ENCODE peak calls at places on chromosomes 7 and 10, in five cellular contexts. T is NCI-H1092 treated with DMSO at 0.1 percent for 48 hours, F is NCI-H748 treated with DMSO at 0.1 percent for 48 hours, O is tibial artery, U is activated gamma-delta T cell. S is an unnamed sample.

GRCh38 chr10:9253121-9253520 is 1198.6 kb downstream of the GATA3 start:
- DNase-seq in T (no peak), F (no peak), O (no peak), U (no peak), S (no peak)

GRCh38 chr10:44310762-44311562 is 73.9 kb downstream of the CXCL12 start:
- DNase-seq in T (no peak), F (no peak), O (peak; percentile 92), U (peak; percentile 53), S (peak; percentile 96)

GRCh38 chr7:22618528-22618927 is 108.5 kb upstream of the IL6 start:
- DNase-seq in T (no peak), F (no peak), O (no peak), U (no peak), S (no peak)

GRCh38 chr10:35640951-35641429 is 1.1 kb downstream of the FZD8 start:
- DNase-seq in T (peak; percentile 54), F (peak; percentile 24), O (peak; percentile 83), U (peak; percentile 17), S (peak; percentile 90)

GRCh38 chr10:96565774-96566173 is 21.0 kb downstream of the TM9SF3 start:
- DNase-seq in T (no peak), F (no peak), O (no peak), U (no peak), S (no peak)

GRCh38 chr7:134873253-134873652 is 93.8 kb downstream of the CALD1 start:
- DNase-seq in T (no peak), F (no peak), O (no peak), U (no peak), S (no peak)

GRCh38 chr10:77932016-77932715 is 5.6 kb upstream of the DLG5 start:
- DNase-seq in T (no peak), F (no peak), O (no peak), U (no peak), S (no peak)

GRCh38 chr10:79349766-79350406 is 2.6 kb downstream of the PPIF start:
- DNase-seq in T (no peak), F (no peak), O (no peak), U (no peak), S (peak; percentile 82)

GRCh38 chr10:130929422-130930325 is 381.8 kb downstream of the TCERG1L start:
- DNase-seq in T (no peak), F (peak; percentile 7), O (no peak), U (no peak), S (no peak)

GRCh38 chr7:101618916-101619315 is 10.2 kb downstream of the MYL10 start:
- DNase-seq in T (no peak), F (no peak), O (no peak), U (no peak), S (no peak)

GRCh38 chr10:92714152-92714836 is 24.5 kb downstream of the HHEX start:
- DNase-seq in T (no peak), F (no peak), O (no peak), U (no peak), S (no peak)

GRCh38 chr7:157468221-157469111 is 131.7 kb downstream of the DNAJB6 start:
- DNase-seq in T (no peak), F (no peak), O (no peak), U (no peak), S (peak; percentile 72)

GRCh38 chr10:106705576-106706526 is 458.7 kb downstream of the SORCS1 start:
- DNase-seq in T (peak; percentile 31), F (peak; percentile 27), O (no peak), U (no peak), S (no peak)

GRCh38 chr10:14936584-14936983 is 17.3 kb downstream of the DCLRE1C start:
- DNase-seq in T (no peak), F (no peak), O (no peak), U (no peak), S (no peak)

GRCh38 chr7:139118234-139118802 is 8.8 kb upstream of the ZC3HAV1 start:
- DNase-seq in T (no peak), F (no peak), O (no peak), U (no peak), S (no peak)

GRCh38 chr7:135361788-135362187 is 128.2 kb downstream of the STRA8 start:
- DNase-seq in T (no peak), F (no peak), O (no peak), U (no peak), S (no peak)

GRCh38 chr10:24897326-24897926 is 55.0 kb downstream of the PRTFDC1 start:
- DNase-seq in T (no peak), F (no peak), O (no peak), U (no peak), S (no peak)

S was measured in posterior vena cava.